ENCODE peak calls at places on chromosome 13, in eight cellular contexts. One of them, this sample, is unnamed.

GRCh38 chr13:73708393-73708985 is 425.7 kb downstream of the KLF12 start:
- DNase-seq in endothelial cell of umbilical vein: peak
- DNase-seq in uterus: peak
- DNase-seq in K562: peak
- DNase-seq in astrocyte of the cerebellum: peak
- DNase-seq in GM12865: peak
- DNase-seq in heart right ventricle: no peak
- DNase-seq in astrocyte of the spinal cord: peak
- DNase-seq in this sample: peak

GRCh38 chr13:109706015-109706715 is 80.2 kb downstream of the IRS2 start:
- DNase-seq in endothelial cell of umbilical vein: no peak
- DNase-seq in uterus: no peak
- DNase-seq in K562: no peak
- DNase-seq in astrocyte of the cerebellum: no peak
- DNase-seq in GM12865: no peak
- DNase-seq in heart right ventricle: no peak
- DNase-seq in astrocyte of the spinal cord: no peak
- DNase-seq in this sample: no peak

GRCh38 chr13:30408319-30409101 is 13.8 kb upstream of the UBE2L5 start:
- DNase-seq in endothelial cell of umbilical vein: peak
- DNase-seq in uterus: peak
- DNase-seq in K562: peak
- DNase-seq in astrocyte of the cerebellum: peak
- DNase-seq in GM12865: peak
- DNase-seq in heart right ventricle: peak
- DNase-seq in astrocyte of the spinal cord: peak
- DNase-seq in this sample: peak

GRCh38 chr13:26656919-26657318 is 99.4 kb downstream of the WASF3 start:
- DNase-seq in endothelial cell of umbilical vein: no peak
- DNase-seq in uterus: no peak
- DNase-seq in K562: no peak
- DNase-seq in astrocyte of the cerebellum: no peak
- DNase-seq in GM12865: peak
- DNase-seq in heart right ventricle: no peak
- DNase-seq in astrocyte of the spinal cord: peak
- DNase-seq in this sample: peak

GRCh38 chr13:80166352-80166751 is 174.6 kb downstream of the SPRY2 start:
- DNase-seq in endothelial cell of umbilical vein: no peak
- DNase-seq in uterus: no peak
- DNase-seq in K562: no peak
- DNase-seq in astrocyte of the cerebellum: no peak
- DNase-seq in GM12865: no peak
- DNase-seq in heart right ventricle: no peak
- DNase-seq in astrocyte of the spinal cord: no peak
- DNase-seq in this sample: no peak

GRCh38 chr13:30121666-30122065 is 185.7 kb downstream of the KATNAL1 start:
- DNase-seq in endothelial cell of umbilical vein: no peak
- DNase-seq in uterus: no peak
- DNase-seq in K562: no peak
- DNase-seq in astrocyte of the cerebellum: no peak
- DNase-seq in GM12865: peak
- DNase-seq in heart right ventricle: no peak
- DNase-seq in astrocyte of the spinal cord: no peak
- DNase-seq in this sample: no peak

GRCh38 chr13:40345654-40346372 is 320.6 kb downstream of the FOXO1 start:
- DNase-seq in endothelial cell of umbilical vein: peak
- DNase-seq in uterus: no peak
- DNase-seq in K562: no peak
- DNase-seq in astrocyte of the cerebellum: no peak
- DNase-seq in GM12865: no peak
- DNase-seq in heart right ventricle: no peak
- DNase-seq in astrocyte of the spinal cord: no peak
- DNase-seq in this sample: no peak

GRCh38 chr13:30159446-30159839 is 147.9 kb downstream of the KATNAL1 start:
- DNase-seq in endothelial cell of umbilical vein: no peak
- DNase-seq in uterus: no peak
- DNase-seq in K562: no peak
- DNase-seq in astrocyte of the cerebellum: peak
- DNase-seq in GM12865: peak
- DNase-seq in heart right ventricle: no peak
- DNase-seq in astrocyte of the spinal cord: peak
- DNase-seq in this sample: peak

GRCh38 chr13:28558567-28558966 is 63.6 kb upstream of the FLT1 start:
- DNase-seq in endothelial cell of umbilical vein: no peak
- DNase-seq in uterus: no peak
- DNase-seq in K562: no peak
- DNase-seq in astrocyte of the cerebellum: no peak
- DNase-seq in GM12865: no peak
- DNase-seq in heart right ventricle: no peak
- DNase-seq in astrocyte of the spinal cord: no peak
- DNase-seq in this sample: no peak

GRCh38 chr13:98333481-98333880 is 156.4 kb upstream of the RNF113B start:
- DNase-seq in endothelial cell of umbilical vein: no peak
- DNase-seq in uterus: no peak
- DNase-seq in K562: no peak
- DNase-seq in astrocyte of the cerebellum: no peak
- DNase-seq in GM12865: no peak
- DNase-seq in heart right ventricle: no peak
- DNase-seq in astrocyte of the spinal cord: no peak
- DNase-seq in this sample: no peak

GRCh38 chr13:102097708-102098107 is 304.1 kb downstream of the FGF14 start:
- DNase-seq in endothelial cell of umbilical vein: no peak
- DNase-seq in uterus: no peak
- DNase-seq in K562: no peak
- DNase-seq in astrocyte of the cerebellum: no peak
- DNase-seq in GM12865: no peak
- DNase-seq in heart right ventricle: no peak
- DNase-seq in astrocyte of the spinal cord: no peak
- DNase-seq in this sample: no peak

GRCh38 chr13:99353836-99354235 is 46.6 kb upstream of the GPR183 start:
- DNase-seq in endothelial cell of umbilical vein: no peak
- DNase-seq in uterus: no peak
- DNase-seq in K562: no peak
- DNase-seq in astrocyte of the cerebellum: peak
- DNase-seq in GM12865: no peak
- DNase-seq in heart right ventricle: no peak
- DNase-seq in astrocyte of the spinal cord: peak
- DNase-seq in this sample: peak

GRCh38 chr13:110698689-110699088 is 7.2 kb downstream of the CARS2 start:
- DNase-seq in endothelial cell of umbilical vein: no peak
- DNase-seq in uterus: no peak
- DNase-seq in K562: no peak
- DNase-seq in astrocyte of the cerebellum: no peak
- DNase-seq in GM12865: peak
- DNase-seq in heart right ventricle: no peak
- DNase-seq in astrocyte of the spinal cord: no peak
- DNase-seq in this sample: no peak

GRCh38 chr13:104357672-104358314 is 1291.6 kb upstream of the SLC10A2 start:
- DNase-seq in endothelial cell of umbilical vein: no peak
- DNase-seq in uterus: no peak
- DNase-seq in K562: no peak
- DNase-seq in astrocyte of the cerebellum: no peak
- DNase-seq in GM12865: no peak
- DNase-seq in heart right ventricle: no peak
- DNase-seq in astrocyte of the spinal cord: no peak
- DNase-seq in this sample: no peak

GRCh38 chr13:37621811-37622361 is 23.3 kb upstream of the POSTN start:
- DNase-seq in endothelial cell of umbilical vein: no peak
- DNase-seq in uterus: peak
- DNase-seq in K562: no peak
- DNase-seq in astrocyte of the cerebellum: peak
- DNase-seq in GM12865: no peak
- DNase-seq in heart right ventricle: no peak
- DNase-seq in astrocyte of the spinal cord: peak
- DNase-seq in this sample: no peak

GRCh38 chr13:30884543-30884942 is 21.5 kb upstream of the MEDAG start:
- DNase-seq in endothelial cell of umbilical vein: no peak
- DNase-seq in uterus: no peak
- DNase-seq in K562: no peak
- DNase-seq in astrocyte of the cerebellum: no peak
- DNase-seq in GM12865: no peak
- DNase-seq in heart right ventricle: no peak
- DNase-seq in astrocyte of the spinal cord: no peak
- DNase-seq in this sample: no peak

GRCh38 chr13:34671136-34671535 is 270.9 kb upstream of the NBEA start:
- DNase-seq in endothelial cell of umbilical vein: no peak
- DNase-seq in uterus: no peak
- DNase-seq in K562: no peak
- DNase-seq in astrocyte of the cerebellum: no peak
- DNase-seq in GM12865: no peak
- DNase-seq in heart right ventricle: no peak
- DNase-seq in astrocyte of the spinal cord: no peak
- DNase-seq in this sample: no peak

GRCh38 chr13:98512774-98513327 is 64.1 kb downstream of the STK24 start:
- DNase-seq in endothelial cell of umbilical vein: no peak
- DNase-seq in uterus: no peak
- DNase-seq in K562: no peak
- DNase-seq in astrocyte of the cerebellum: no peak
- DNase-seq in GM12865: no peak
- DNase-seq in heart right ventricle: no peak
- DNase-seq in astrocyte of the spinal cord: no peak
- DNase-seq in this sample: no peak

GRCh38 chr13:109412232-109412935 is 374.0 kb downstream of the IRS2 start:
- DNase-seq in endothelial cell of umbilical vein: peak
- DNase-seq in uterus: peak
- DNase-seq in K562: no peak
- DNase-seq in astrocyte of the cerebellum: no peak
- DNase-seq in GM12865: no peak
- DNase-seq in heart right ventricle: peak
- DNase-seq in astrocyte of the spinal cord: peak
- DNase-seq in this sample: no peak

GRCh38 chr13:49635599-49636433 is 7.5 kb downstream of the ARL11 start:
- DNase-seq in endothelial cell of umbilical vein: no peak
- DNase-seq in uterus: no peak
- DNase-seq in K562: no peak
- DNase-seq in astrocyte of the cerebellum: no peak
- DNase-seq in GM12865: peak
- DNase-seq in heart right ventricle: no peak
- DNase-seq in astrocyte of the spinal cord: peak
- DNase-seq in this sample: no peak

DNA sequence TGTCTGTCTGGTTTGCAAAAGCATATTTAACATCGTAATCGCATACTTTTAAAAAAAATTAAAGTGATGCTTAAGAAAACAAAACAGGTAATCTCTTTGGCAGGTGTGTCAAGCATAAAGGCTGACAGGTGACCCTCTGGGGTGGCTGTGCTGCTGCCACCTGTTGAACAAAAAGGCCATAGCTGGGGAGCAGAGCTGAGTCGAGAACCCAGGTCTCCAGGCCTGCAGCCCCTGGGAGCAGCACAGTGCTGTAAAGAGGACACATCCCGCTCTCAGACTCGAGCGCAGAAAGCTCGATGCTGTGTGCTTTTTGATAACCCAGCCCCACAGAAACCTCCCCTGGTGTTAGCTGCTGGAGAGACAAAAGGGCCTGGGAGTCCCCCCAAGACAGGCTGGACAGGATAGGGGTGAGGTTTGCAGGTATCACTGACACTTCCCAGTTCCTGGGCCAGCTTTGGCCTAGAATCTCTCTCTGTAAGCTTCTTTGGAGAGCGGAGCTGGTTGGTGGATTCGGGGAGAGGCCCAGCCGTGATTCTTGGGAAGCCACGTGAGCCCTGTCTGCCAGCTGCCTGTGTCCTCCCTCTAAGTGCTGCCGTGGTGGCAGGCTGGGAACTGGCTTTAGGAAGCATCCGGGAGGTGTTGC is 66.9 kb downstream of the C13orf42 start:
- DNase-seq in endothelial cell of umbilical vein: no peak
- DNase-seq in uterus: no peak
- DNase-seq in K562: no peak
- DNase-seq in astrocyte of the cerebellum: no peak
- DNase-seq in GM12865: no peak
- DNase-seq in heart right ventricle: no peak
- DNase-seq in astrocyte of the spinal cord: no peak
- DNase-seq in this sample: no peak
- TF ChIP-seq CTCF in endothelial cell of umbilical vein: no peak
- TF ChIP-seq CTCF in uterus: no peak
- TF ChIP-seq CTCF in K562: no peak
- TF ChIP-seq CTCF in astrocyte of the cerebellum: no peak
- TF ChIP-seq CTCF in GM12865: no peak
- TF ChIP-seq CTCF in heart right ventricle: no peak
- TF ChIP-seq CTCF in astrocyte of the spinal cord: no peak
- TF ChIP-seq CTCF in this sample: no peak

DNA sequence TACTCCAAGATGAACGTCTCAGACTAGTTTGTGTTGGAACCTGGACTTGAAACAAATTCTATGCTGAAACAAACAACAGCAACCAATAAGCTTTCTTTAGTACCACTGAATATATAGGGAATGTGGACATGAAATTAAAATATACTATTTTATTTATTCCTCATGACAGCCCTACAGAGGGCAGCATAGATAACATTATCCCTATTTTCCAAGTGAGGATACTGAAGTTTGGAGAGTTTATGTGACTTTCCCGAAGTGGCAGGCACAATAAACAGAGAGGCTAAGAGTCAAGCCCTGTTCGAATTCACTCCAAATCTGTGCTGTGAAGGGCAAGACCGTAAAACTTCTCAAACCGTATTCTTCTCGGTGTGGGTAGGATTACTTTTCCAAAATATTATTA is 509.9 kb upstream of the GPC6 start:
- DNase-seq in endothelial cell of umbilical vein: no peak
- DNase-seq in uterus: no peak
- DNase-seq in K562: no peak
- DNase-seq in astrocyte of the cerebellum: peak
- DNase-seq in GM12865: no peak
- DNase-seq in heart right ventricle: no peak
- DNase-seq in astrocyte of the spinal cord: peak
- DNase-seq in this sample: peak
- TF ChIP-seq CTCF in endothelial cell of umbilical vein: no peak
- TF ChIP-seq CTCF in uterus: no peak
- TF ChIP-seq CTCF in K562: no peak
- TF ChIP-seq CTCF in astrocyte of the cerebellum: peak
- TF ChIP-seq CTCF in GM12865: no peak
- TF ChIP-seq CTCF in heart right ventricle: peak
- TF ChIP-seq CTCF in astrocyte of the spinal cord: peak
- TF ChIP-seq CTCF in this sample: peak

GRCh38 chr13:38670627-38671026 is 16.2 kb upstream of the FREM2 start:
- DNase-seq in endothelial cell of umbilical vein: no peak
- DNase-seq in uterus: no peak
- DNase-seq in K562: no peak
- DNase-seq in astrocyte of the cerebellum: peak
- DNase-seq in GM12865: no peak
- DNase-seq in heart right ventricle: no peak
- DNase-seq in astrocyte of the spinal cord: peak
- DNase-seq in this sample: no peak
- TF ChIP-seq CTCF in endothelial cell of umbilical vein: no peak
- TF ChIP-seq CTCF in uterus: no peak
- TF ChIP-seq CTCF in K562: no peak
- TF ChIP-seq CTCF in astrocyte of the cerebellum: peak
- TF ChIP-seq CTCF in GM12865: no peak
- TF ChIP-seq CTCF in heart right ventricle: no peak
- TF ChIP-seq CTCF in astrocyte of the spinal cord: peak
- TF ChIP-seq CTCF in this sample: no peak

GRCh38 chr13:92074658-92075057 is 676.2 kb downstream of the GPC5 start:
- DNase-seq in endothelial cell of umbilical vein: no peak
- DNase-seq in uterus: no peak
- DNase-seq in K562: no peak
- DNase-seq in astrocyte of the cerebellum: no peak
- DNase-seq in GM12865: peak
- DNase-seq in heart right ventricle: no peak
- DNase-seq in astrocyte of the spinal cord: peak
- DNase-seq in this sample: no peak
- TF ChIP-seq CTCF in endothelial cell of umbilical vein: no peak
- TF ChIP-seq CTCF in uterus: no peak
- TF ChIP-seq CTCF in K562: no peak
- TF ChIP-seq CTCF in astrocyte of the cerebellum: peak
- TF ChIP-seq CTCF in GM12865: peak
- TF ChIP-seq CTCF in heart right ventricle: peak
- TF ChIP-seq CTCF in astrocyte of the spinal cord: peak
- TF ChIP-seq CTCF in this sample: peak